ENCODE peak calls at places on chromosomes 12 and 14, in six cellular contexts. One of them, this sample, is unnamed.

GRCh38 chr12:13744566-13744965 is 236.8 kb downstream of the GRIN2B start:
- DNase-seq in dorsolateral prefrontal cortex: peak
- DNase-seq in posterior cingulate gyrus: peak
- DNase-seq in GM12865: no peak
- DNase-seq in hypothalamus: no peak
- DNase-seq in A549: no peak
- DNase-seq in this sample: no peak

GRCh38 chr14:58639842-58640484 is 2.2 kb downstream of the DACT1 start:
- DNase-seq in dorsolateral prefrontal cortex: no peak
- DNase-seq in posterior cingulate gyrus: no peak
- DNase-seq in GM12865: peak
- DNase-seq in hypothalamus: no peak
- DNase-seq in A549: peak
- DNase-seq in this sample: peak

GRCh38 chr12:114799574-114800487 is 115.9 kb upstream of the TBX3 start:
- DNase-seq in dorsolateral prefrontal cortex: peak
- DNase-seq in posterior cingulate gyrus: peak
- DNase-seq in GM12865: no peak
- DNase-seq in hypothalamus: no peak
- DNase-seq in A549: no peak
- DNase-seq in this sample: no peak

GRCh38 chr14:89418452-89418851 is 1.4 kb upstream of the FOXN3 start:
- DNase-seq in dorsolateral prefrontal cortex: no peak
- DNase-seq in posterior cingulate gyrus: no peak
- DNase-seq in GM12865: no peak
- DNase-seq in hypothalamus: no peak
- DNase-seq in A549: no peak
- DNase-seq in this sample: no peak

GRCh38 chr12:18683603-18684002 is 54.2 kb downstream of the PLCZ1 start:
- DNase-seq in dorsolateral prefrontal cortex: no peak
- DNase-seq in posterior cingulate gyrus: no peak
- DNase-seq in GM12865: no peak
- DNase-seq in hypothalamus: no peak
- DNase-seq in A549: no peak
- DNase-seq in this sample: no peak

GRCh38 chr14:106094654-106095189 is 568.3 kb downstream of the TMEM121 start:
- DNase-seq in dorsolateral prefrontal cortex: no peak
- DNase-seq in posterior cingulate gyrus: peak
- DNase-seq in GM12865: no peak
- DNase-seq in hypothalamus: no peak
- DNase-seq in A549: no peak
- DNase-seq in this sample: no peak

GRCh38 chr14:59358105-59358504 is 107.1 kb downstream of the GPR135 start:
- DNase-seq in dorsolateral prefrontal cortex: no peak
- DNase-seq in posterior cingulate gyrus: no peak
- DNase-seq in GM12865: no peak
- DNase-seq in hypothalamus: no peak
- DNase-seq in A549: peak
- DNase-seq in this sample: no peak

GRCh38 chr14:89941830-89942377 is 12.6 kb downstream of the EFCAB11 start:
- DNase-seq in dorsolateral prefrontal cortex: no peak
- DNase-seq in posterior cingulate gyrus: no peak
- DNase-seq in GM12865: no peak
- DNase-seq in hypothalamus: no peak
- DNase-seq in A549: no peak
- DNase-seq in this sample: no peak

GRCh38 chr14:74275265-74275841 is 27.4 kb downstream of the ABCD4 start:
- DNase-seq in dorsolateral prefrontal cortex: no peak
- DNase-seq in posterior cingulate gyrus: no peak
- DNase-seq in GM12865: no peak
- DNase-seq in hypothalamus: no peak
- DNase-seq in A549: no peak
- DNase-seq in this sample: peak

GRCh38 chr12:121578230-121579189 is 2.3 kb downstream of the KDM2B start:
- DNase-seq in dorsolateral prefrontal cortex: peak
- DNase-seq in posterior cingulate gyrus: peak
- DNase-seq in GM12865: no peak
- DNase-seq in hypothalamus: no peak
- DNase-seq in A549: no peak
- DNase-seq in this sample: no peak

GRCh38 chr14:57389646-57390036 is 745 bp upstream of the NAA30 start:
- DNase-seq in dorsolateral prefrontal cortex: no peak
- DNase-seq in posterior cingulate gyrus: no peak
- DNase-seq in GM12865: no peak
- DNase-seq in hypothalamus: no peak
- DNase-seq in A549: no peak
- DNase-seq in this sample: no peak

GRCh38 chr12:3218150-3218845 is 141.1 kb downstream of the TSPAN9 start:
- DNase-seq in dorsolateral prefrontal cortex: peak
- DNase-seq in posterior cingulate gyrus: peak
- DNase-seq in GM12865: no peak
- DNase-seq in hypothalamus: no peak
- DNase-seq in A549: no peak
- DNase-seq in this sample: peak

GRCh38 chr12:49233842-49234526 is 30.9 kb upstream of the TUBA1C start:
- DNase-seq in dorsolateral prefrontal cortex: peak
- DNase-seq in posterior cingulate gyrus: peak
- DNase-seq in GM12865: peak
- DNase-seq in hypothalamus: no peak
- DNase-seq in A549: no peak
- DNase-seq in this sample: no peak

GRCh38 chr14:60197629-60198318 is 32.6 kb upstream of the DHRS7 start:
- DNase-seq in dorsolateral prefrontal cortex: no peak
- DNase-seq in posterior cingulate gyrus: no peak
- DNase-seq in GM12865: no peak
- DNase-seq in hypothalamus: no peak
- DNase-seq in A549: no peak
- DNase-seq in this sample: peak

GRCh38 chr12:44500423-44500822 is 375.7 kb downstream of the NELL2 start:
- DNase-seq in dorsolateral prefrontal cortex: no peak
- DNase-seq in posterior cingulate gyrus: peak
- DNase-seq in GM12865: no peak
- DNase-seq in hypothalamus: no peak
- DNase-seq in A549: no peak
- DNase-seq in this sample: no peak

GRCh38 chr12:53676715-53677611 is 1.1 kb upstream of the ATP5MC2 start:
- DNase-seq in dorsolateral prefrontal cortex: peak
- DNase-seq in posterior cingulate gyrus: peak
- DNase-seq in GM12865: no peak
- DNase-seq in hypothalamus: peak
- DNase-seq in A549: no peak
- DNase-seq in this sample: no peak

GRCh38 chr14:29846339-29847129 is 81.1 kb downstream of the PRKD1 start:
- DNase-seq in dorsolateral prefrontal cortex: no peak
- DNase-seq in posterior cingulate gyrus: no peak
- DNase-seq in GM12865: no peak
- DNase-seq in hypothalamus: no peak
- DNase-seq in A549: no peak
- DNase-seq in this sample: no peak